ENCODE peak calls at places on chromosome 1, in nine cellular contexts. X is PC-9; W is tibial nerve; A is lung; Y is lower lobe of right lung; N is pancreas; Z is right lobe of liver; M is CD8-positive, alpha-beta T cell; Q is endodermal cell. F is an unnamed sample.
A peak's percentile ranks its signal among the peaks of the same experiment; 100 is the strongest.

GRCh38 chr1:115426990-115427389 is 88.9 kb upstream of the NGF start:
- DNase-seq in X (no peak), W (no peak), A (no peak), Y (no peak), N (no peak), Z (no peak), M (no peak), Q (no peak), F (no peak)

GRCh38 chr1:243447342-243447741 is 191.5 kb downstream of the SDCCAG8 start:
- DNase-seq in X (no peak), W (no peak), A (no peak), Y (no peak), N (no peak), Z (peak; percentile 64), M (no peak), Q (no peak), F (no peak)

GRCh38 chr1:70779571-70779970 is 268.0 kb downstream of the PTGER3 start:
- DNase-seq in X (no peak), W (no peak), A (no peak), Y (no peak), N (no peak), Z (no peak), M (no peak), Q (no peak), F (no peak)

GRCh38 chr1:183653468-183653794 is 315 bp upstream of the APOBEC4 start:
- DNase-seq in X (no peak), W (no peak), A (no peak), Y (no peak), N (no peak), Z (no peak), M (no peak), Q (no peak), F (no peak)

GRCh38 chr1:233364695-233365539 is 37.4 kb downstream of the MAP3K21 start:
- DNase-seq in X (peak; percentile 36), W (no peak), A (no peak), Y (no peak), N (no peak), Z (no peak), M (no peak), Q (no peak), F (no peak)

GRCh38 chr1:206907304-206907991 is 10.2 kb downstream of the IL24 start:
- DNase-seq in X (no peak), W (no peak), A (no peak), Y (no peak), N (peak; percentile 62), Z (peak; percentile 70), M (no peak), Q (peak; percentile 78), F (peak; percentile 77)

GRCh38 chr1:93345633-93346471 is at the start of gene DR1:
- DNase-seq in X (peak; percentile 84), W (peak; percentile 81), A (peak; percentile 94), Y (peak; percentile 94), N (peak; percentile 97), Z (peak; percentile 97), M (peak; percentile 90), Q (peak; percentile 97), F (peak; percentile 88)

GRCh38 chr1:40766017-40766416 is 17.6 kb upstream of the KCNQ4 start:
- DNase-seq in X (no peak), W (no peak), A (no peak), Y (no peak), N (no peak), Z (no peak), M (no peak), Q (no peak), F (no peak)

GRCh38 chr1:92754000-92754787 is 30.7 kb downstream of the EVI5 start:
- DNase-seq in X (peak; percentile 38), W (no peak), A (no peak), Y (no peak), N (no peak), Z (no peak), M (no peak), Q (no peak), F (no peak)

GRCh38 chr1:150235436-150235851 is 468 bp downstream of the ANP32E start:
- DNase-seq in X (no peak), W (no peak), A (no peak), Y (no peak), N (no peak), Z (peak; percentile 53), M (peak; percentile 45), Q (no peak), F (no peak)

GRCh38 chr1:8663090-8663802 is 154.2 kb downstream of the RERE start:
- DNase-seq in X (no peak), W (no peak), A (no peak), Y (no peak), N (no peak), Z (no peak), M (no peak), Q (no peak), F (no peak)

GRCh38 chr1:169266133-169266532 is 101.5 kb downstream of the NME7 start:
- DNase-seq in X (no peak), W (no peak), A (no peak), Y (no peak), N (no peak), Z (no peak), M (no peak), Q (no peak), F (no peak)

GRCh38 chr1:109980324-109981127 is 4.0 kb upstream of the AHCYL1 start:
- DNase-seq in X (peak; percentile 82), W (no peak), A (no peak), Y (peak; percentile 60), N (peak; percentile 75), Z (peak; percentile 70), M (no peak), Q (peak; percentile 84), F (no peak)

GRCh38 chr1:230155021-230155420 is 88.0 kb downstream of the GALNT2 start:
- DNase-seq in X (no peak), W (no peak), A (no peak), Y (no peak), N (no peak), Z (no peak), M (no peak), Q (no peak), F (no peak)

GRCh38 chr1:29195875-29196274 is 14.2 kb upstream of the SRSF4 start:
- DNase-seq in X (no peak), W (no peak), A (no peak), Y (no peak), N (peak; percentile 64), Z (peak; percentile 73), M (no peak), Q (no peak), F (no peak)

GRCh38 chr1:241229216-241229615 is 127.8 kb downstream of the RGS7 start:
- DNase-seq in X (no peak), W (no peak), A (no peak), Y (no peak), N (no peak), Z (peak; percentile 49), M (no peak), Q (no peak), F (no peak)

GRCh38 chr1:15799928-15800835 is 7.3 kb downstream of the UQCRHL start:
- DNase-seq in X (peak; percentile 97), W (peak; percentile 55), A (peak; percentile 74), Y (peak; percentile 69), N (peak; percentile 74), Z (peak; percentile 85), M (no peak), Q (peak; percentile 92), F (peak; percentile 70)

DNA sequence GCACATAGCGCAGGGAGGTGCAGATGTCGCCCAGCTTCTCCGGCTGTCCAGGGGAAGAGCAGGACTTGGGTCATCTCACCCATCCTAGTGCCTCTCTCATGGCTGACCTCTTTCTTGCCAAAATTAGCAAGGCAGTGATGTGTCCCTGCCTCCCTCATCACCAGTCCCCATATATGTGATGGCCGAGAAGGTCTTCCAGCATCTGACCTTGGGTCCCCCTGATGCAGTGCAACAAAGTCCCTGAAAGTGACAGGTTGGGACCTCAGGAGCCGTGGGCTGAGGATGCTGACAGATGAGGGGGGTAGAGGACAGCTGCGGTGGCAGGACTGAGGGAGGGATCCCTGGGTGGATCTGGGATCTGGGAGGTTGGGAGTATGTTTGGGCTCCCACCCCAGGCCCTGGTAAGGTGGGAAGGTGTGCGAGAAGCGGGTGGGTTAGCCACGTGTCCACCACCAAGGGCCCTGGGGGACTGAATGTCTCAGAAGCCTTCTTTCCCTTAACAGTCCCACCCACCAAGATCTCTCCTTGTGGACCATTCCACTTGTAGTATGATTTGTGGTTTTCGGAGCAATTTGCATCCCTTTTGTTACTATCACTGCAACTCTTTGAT is 109.7 kb downstream of the SYT2 start:
- DNase-seq in X (no peak), W (no peak), A (no peak), Y (no peak), N (no peak), Z (no peak), M (no peak), Q (no peak), F (no peak)
- TF ChIP-seq CTCF in X (peak; percentile 37), W (no peak), A (no peak), Y (no peak), N (no peak), Z (no peak), M (no peak), Q (no peak), F (no peak)

GRCh38 chr1:61888808-61889207 is 146.5 kb downstream of the PATJ start:
- DNase-seq in X (no peak), W (no peak), A (no peak), Y (no peak), N (no peak), Z (no peak), M (no peak), Q (no peak), F (no peak)
- H3K9me3 ChIP-seq in X (no peaks in the 10 kb centered on the region), W (no peaks in the 10 kb centered on the region), A (no peaks in the 10 kb centered on the region), Y (no peaks in the 10 kb centered on the region), N (no peaks in the 10 kb centered on the region), Z (no peaks in the 10 kb centered on the region), M (no peaks in the 10 kb centered on the region), Q (peaks cover 10% of the 10 kb centered on the region), F (no peaks in the 10 kb centered on the region)

GRCh38 chr1:3221112-3222041 is 152.4 kb downstream of the PRDM16 start:
- DNase-seq in X (no peak), W (no peak), A (no peak), Y (no peak), N (no peak), Z (no peak), M (no peak), Q (no peak), F (no peak)
- H3K4me1 ChIP-seq in X (no peaks in the 10 kb centered on the region), W (peaks cover 80% of the 10 kb centered on the region), A (peaks cover 4% of the 10 kb centered on the region), Y (peaks cover 48% of the 10 kb centered on the region), N (peaks cover 57% of the 10 kb centered on the region), Z (no peaks in the 10 kb centered on the region), M (no peaks in the 10 kb centered on the region), Q (no peaks in the 10 kb centered on the region), F (no peaks in the 10 kb centered on the region)

DNA sequence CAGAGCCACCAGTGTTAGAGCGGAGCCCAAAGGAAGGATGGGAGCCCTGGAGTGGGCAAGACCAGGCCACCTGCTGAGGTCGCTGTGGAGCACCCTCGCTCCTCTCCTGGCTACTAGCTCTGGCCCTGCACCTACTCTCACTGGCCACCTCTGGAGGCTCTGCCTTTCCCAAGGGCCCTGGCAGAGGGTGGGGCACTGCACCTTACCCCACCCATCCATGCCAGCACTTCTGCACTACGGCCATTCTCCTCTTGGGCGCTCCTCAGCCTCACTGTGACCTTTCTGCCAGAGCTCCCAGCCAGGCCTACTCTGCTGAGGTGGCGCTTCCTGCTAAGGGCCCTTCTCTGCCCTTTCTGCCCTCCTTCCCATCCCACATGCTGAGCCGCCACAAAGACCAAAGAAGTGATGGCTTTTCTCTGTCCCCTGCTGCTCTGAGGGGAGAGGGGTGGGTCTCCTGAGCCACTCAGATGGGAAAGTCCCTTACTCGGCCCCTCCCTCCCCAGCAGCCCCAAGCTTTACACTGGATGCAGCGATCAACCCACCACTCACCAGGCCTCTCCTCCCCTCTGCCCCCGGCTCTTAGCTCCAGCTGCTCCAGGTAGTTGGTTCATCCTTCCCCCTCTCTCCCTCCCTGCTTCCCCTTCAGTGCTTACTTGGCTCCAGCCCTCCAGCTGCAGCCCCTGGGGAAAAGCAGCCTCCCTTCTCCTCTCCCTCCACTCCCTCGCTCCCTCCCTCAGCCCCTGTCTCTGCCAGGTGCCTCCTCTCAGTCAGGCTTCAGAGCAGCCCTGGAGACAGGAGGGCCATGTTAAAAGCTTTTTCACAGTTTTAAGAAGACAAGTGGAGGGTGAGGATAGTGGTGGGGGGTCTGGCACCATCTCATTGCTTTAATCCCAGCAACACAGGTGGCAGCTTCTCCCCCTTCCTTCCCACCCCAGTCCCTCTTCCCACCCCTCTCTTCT is 14.8 kb upstream of the TMEM222 start:
- DNase-seq in X (no peak), W (no peak), A (no peak), Y (no peak), N (no peak), Z (no peak), M (no peak), Q (peak; percentile 93), F (peak; percentile 21)
- TF ChIP-seq CTCF in X (no peak), W (no peak), A (no peak), Y (no peak), N (no peak), Z (no peak), M (no peak), Q (peak; percentile 69), F (no peak)